ENCODE peak calls at places on chromosomes 1 and 21, in ten cellular contexts. O is A549, Z is transverse colon, J is progenitor cell of endocrine pancreas, A is MM.1S, W is foreskin keratinocyte, G is fibroblast of the aortic adventitia, R is GM12865, Q is neural progenitor cell, X is epithelial cell of esophagus. T is an unnamed sample.

GRCh38 chr1:48619529-48619928 is 147.5 kb upstream of the SPATA6 start:
- DNase-seq in O (peak), Z (no peak), J (no peak), A (no peak), W (peak), G (peak), R (no peak), Q (peak), X (peak), T (no peak)

GRCh38 chr1:118119111-118119510 is 65.9 kb downstream of the SPAG17 start:
- DNase-seq in O (no peak), Z (no peak), J (no peak), A (no peak), W (no peak), G (no peak), R (no peak), Q (no peak), X (no peak), T (no peak)

GRCh38 chr1:24748191-24749121 is 3.2 kb downstream of the CLIC4 start:
- DNase-seq in O (no peak), Z (no peak), J (no peak), A (peak), W (no peak), G (peak), R (peak), Q (no peak), X (no peak), T (no peak)

GRCh38 chr21:41566500-41567014 is 58.6 kb upstream of the TMPRSS2 start:
- DNase-seq in O (no peak), Z (peak), J (no peak), A (no peak), W (no peak), G (no peak), R (no peak), Q (no peak), X (no peak), T (peak)

GRCh38 chr1:156489935-156490293 is 10.7 kb downstream of the MEF2D start:
- DNase-seq in O (no peak), Z (no peak), J (no peak), A (no peak), W (no peak), G (no peak), R (no peak), Q (no peak), X (no peak), T (no peak)

GRCh38 chr21:17003763-17004373 is 509.0 kb upstream of the CXADR start:
- DNase-seq in O (no peak), Z (no peak), J (no peak), A (peak), W (peak), G (peak), R (no peak), Q (no peak), X (peak), T (peak)

GRCh38 chr1:204660509-204660908 is 25.0 kb downstream of the LRRN2 start:
- DNase-seq in O (no peak), Z (no peak), J (no peak), A (no peak), W (no peak), G (peak), R (peak), Q (no peak), X (no peak), T (peak)

GRCh38 chr1:239733995-239734394 is 347.6 kb downstream of the CHRM3 start:
- DNase-seq in O (no peak), Z (no peak), J (no peak), A (no peak), W (no peak), G (no peak), R (no peak), Q (no peak), X (no peak), T (no peak)

DNA sequence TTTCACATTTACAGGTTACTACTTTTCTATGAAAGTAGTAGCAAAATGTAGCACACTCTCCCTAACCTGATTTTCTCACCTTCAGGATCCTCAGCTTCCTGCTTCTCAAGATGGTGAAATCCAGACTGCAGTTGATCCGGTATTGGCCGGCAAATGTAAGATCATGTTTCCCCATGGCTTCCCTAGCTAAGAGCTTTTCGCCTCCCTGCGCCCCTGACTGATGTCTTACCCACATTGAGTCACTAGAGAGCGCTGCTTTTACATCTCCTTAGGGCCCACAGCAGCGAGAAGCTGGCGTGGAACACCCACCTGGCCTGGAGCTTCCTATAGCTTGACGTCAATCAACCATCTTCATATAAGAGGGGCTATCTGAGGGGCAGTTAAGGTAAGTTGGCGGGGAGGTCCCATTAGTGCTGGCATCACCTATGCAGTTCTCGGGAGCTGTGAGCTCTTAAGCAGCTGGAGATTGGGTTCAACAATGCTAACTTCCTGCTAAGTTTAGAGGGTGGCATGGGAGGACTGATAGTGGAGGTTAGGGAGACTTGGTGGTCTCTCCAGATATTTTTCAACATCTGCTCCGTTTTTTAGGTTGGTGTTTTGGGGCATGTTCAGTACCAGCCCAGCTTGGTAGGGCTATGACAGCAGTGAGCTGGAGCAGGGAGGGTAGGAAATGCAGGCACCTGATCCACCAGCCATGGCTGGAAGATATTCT is 5.5 kb downstream of the PTPN7 start:
- DNase-seq in O (peak), Z (peak), J (peak), A (peak), W (peak), G (peak), R (peak), Q (peak), X (peak), T (peak)
- TF ChIP-seq CTCF in O (peak), Z (peak), J (peak), A (peak), W (peak), G (peak), R (peak), Q (peak), X (peak), T (peak)

GRCh38 chr1:42035205-42035829 is 116.6 kb upstream of the HIVEP3 start:
- DNase-seq in O (peak), Z (no peak), J (no peak), A (peak), W (no peak), G (peak), R (no peak), Q (peak), X (peak), T (peak)
- TF ChIP-seq CTCF in O (peak), Z (no peak), J (peak), A (peak), W (peak), G (peak), R (peak), Q (peak), X (no peak), T (peak)

DNA sequence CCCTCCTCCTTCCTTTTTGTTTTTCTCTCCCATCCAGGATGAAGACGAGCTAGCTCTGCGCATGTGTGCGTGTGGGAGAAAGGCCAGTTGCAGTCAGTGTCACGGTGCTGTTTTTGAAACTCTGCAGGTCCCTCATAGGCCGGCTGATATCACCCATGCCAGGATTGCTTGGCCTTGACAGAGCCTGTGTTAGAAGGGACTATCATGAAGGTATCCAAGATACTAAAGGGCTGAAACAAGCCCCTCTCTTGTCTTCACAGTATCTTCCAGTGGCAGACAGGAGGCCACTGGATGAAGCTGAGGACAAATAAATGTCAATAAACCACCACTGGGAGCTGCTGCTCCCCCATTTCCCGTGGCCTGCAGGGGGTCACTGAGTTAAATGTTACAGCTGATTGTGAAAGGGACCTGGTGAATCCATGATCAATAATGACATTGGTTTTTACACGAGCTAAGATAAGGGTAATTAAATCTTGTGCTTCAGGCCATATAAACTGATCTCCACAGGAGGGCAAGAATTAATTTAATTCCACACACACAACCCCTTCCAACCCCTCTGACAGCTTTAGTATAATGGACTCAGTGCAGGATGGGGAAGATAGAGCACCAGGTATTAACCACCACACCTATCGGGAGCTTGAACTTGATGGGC is 64.6 kb upstream of the TARBP1 start:
- DNase-seq in O (no peak), Z (peak), J (no peak), A (no peak), W (no peak), G (no peak), R (no peak), Q (no peak), X (no peak), T (peak)
- TF ChIP-seq CTCF in O (no peak), Z (peak), J (no peak), A (no peak), W (no peak), G (no peak), R (no peak), Q (no peak), X (no peak), T (no peak)

GRCh38 chr1:3455630-3456448 is 1.4 kb downstream of the ARHGEF16 start:
- DNase-seq in O (no peak), Z (no peak), J (no peak), A (no peak), W (no peak), G (no peak), R (no peak), Q (no peak), X (no peak), T (no peak)

GRCh38 chr1:3454811-3455618 is 550 bp downstream of the ARHGEF16 start:
- DNase-seq in O (no peak), Z (peak), J (peak), A (no peak), W (no peak), G (no peak), R (no peak), Q (peak), X (no peak), T (no peak)

GRCh38 chr1:3453203-3453761 is 1.2 kb upstream of the ARHGEF16 start:
- DNase-seq in O (peak), Z (peak), J (peak), A (peak), W (peak), G (peak), R (peak), Q (peak), X (peak), T (peak)

GRCh38 chr1:3452866-3453175 is 1.6 kb upstream of the ARHGEF16 start:
- DNase-seq in O (no peak), Z (no peak), J (no peak), A (no peak), W (no peak), G (no peak), R (no peak), Q (no peak), X (no peak), T (no peak)

GRCh38 chr1:3453891-3454810 is at the start of gene ARHGEF16:
- DNase-seq in O (peak), Z (peak), J (peak), A (peak), W (peak), G (peak), R (no peak), Q (peak), X (peak), T (peak)
- TF ChIP-seq CTCF in O (peak), Z (peak), J (peak), A (peak), W (peak), G (peak), R (no peak), Q (peak), X (peak), T (peak)

GRCh38 chr1:17755120-17755519 is at the start of gene ACTL8:
- DNase-seq in O (no peak), Z (no peak), J (no peak), A (no peak), W (no peak), G (no peak), R (peak), Q (no peak), X (no peak), T (no peak)
- TF ChIP-seq CTCF in O (no peak), Z (no peak), J (peak), A (peak), W (peak), G (peak), R (peak), Q (peak), X (no peak), T (peak)

GRCh38 chr1:168786476-168787330 is 57.7 kb upstream of the DPT start:
- DNase-seq in O (no peak), Z (no peak), J (no peak), A (no peak), W (no peak), G (no peak), R (no peak), Q (no peak), X (no peak), T (no peak)

GRCh38 chr1:168794057-168794456 is 65.1 kb upstream of the DPT start:
- DNase-seq in O (no peak), Z (no peak), J (no peak), A (no peak), W (no peak), G (no peak), R (no peak), Q (no peak), X (peak), T (no peak)

GRCh38 chr1:168792142-168792541 is 63.1 kb upstream of the DPT start:
- DNase-seq in O (no peak), Z (no peak), J (no peak), A (no peak), W (no peak), G (no peak), R (peak), Q (no peak), X (no peak), T (no peak)

GRCh38 chr1:168788262-168788661 is 59.3 kb upstream of the DPT start:
- DNase-seq in O (no peak), Z (no peak), J (no peak), A (no peak), W (no peak), G (no peak), R (no peak), Q (no peak), X (no peak), T (no peak)

GRCh38 chr1:168789501-168789900 is 60.5 kb upstream of the DPT start:
- DNase-seq in O (no peak), Z (no peak), J (no peak), A (no peak), W (no peak), G (no peak), R (no peak), Q (no peak), X (no peak), T (no peak)
- TF ChIP-seq CTCF in O (no peak), Z (no peak), J (no peak), A (no peak), W (peak), G (peak), R (no peak), Q (no peak), X (no peak), T (no peak)

DNA sequence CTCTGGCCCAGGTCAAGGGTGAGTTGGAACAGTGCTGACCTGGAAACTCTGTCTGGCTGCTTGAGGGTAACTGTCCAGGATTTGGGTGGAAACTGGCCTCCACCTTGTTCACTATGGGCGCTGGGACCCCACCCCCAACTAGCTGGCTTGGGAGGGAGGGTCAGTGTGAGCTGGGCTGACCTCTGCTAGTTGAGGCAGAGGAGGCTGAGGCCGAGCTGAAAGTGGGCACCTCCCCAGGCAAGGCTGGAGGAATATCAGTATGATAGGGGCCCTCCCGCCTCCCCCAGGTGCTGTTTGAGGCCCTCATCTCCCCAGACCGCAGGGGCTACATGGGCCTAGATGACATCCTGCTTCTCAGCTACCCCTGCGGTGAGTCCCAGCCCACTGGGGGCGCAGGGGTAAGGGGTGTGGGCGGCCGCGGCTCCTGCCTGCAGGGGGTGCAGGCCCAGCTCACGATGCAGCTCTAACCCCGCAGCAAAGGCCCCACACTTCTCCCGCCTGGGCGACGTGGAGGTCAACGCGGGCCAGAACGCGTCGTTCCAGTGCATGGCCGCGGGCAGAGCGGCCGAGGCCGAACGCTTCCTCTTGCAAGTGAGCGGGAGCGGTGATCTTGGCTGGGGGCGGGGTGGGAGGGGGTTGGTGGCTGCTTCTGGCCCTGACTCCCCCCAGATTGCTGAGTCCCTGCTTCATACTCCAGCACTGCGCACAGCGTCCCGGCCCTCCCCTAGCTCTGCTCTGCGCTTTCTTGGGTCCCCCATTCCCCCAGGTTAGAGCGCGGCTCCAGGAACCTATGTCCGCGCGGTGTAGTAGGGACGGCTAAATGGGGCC is 22.9 kb downstream of the PTPRU start:
- DNase-seq in O (no peak), Z (no peak), J (no peak), A (no peak), W (no peak), G (no peak), R (no peak), Q (peak), X (no peak), T (no peak)
- TF ChIP-seq CTCF in O (no peak), Z (no peak), J (no peak), A (no peak), W (no peak), G (no peak), R (no peak), Q (no peak), X (no peak), T (no peak)

GRCh38 chr1:178192686-178193085 is 98.8 kb downstream of the RASAL2 start:
- DNase-seq in O (peak), Z (peak), J (no peak), A (no peak), W (peak), G (peak), R (no peak), Q (no peak), X (peak), T (peak)

GRCh38 chr1:178188306-178188705 is 94.4 kb downstream of the RASAL2 start:
- DNase-seq in O (no peak), Z (no peak), J (no peak), A (no peak), W (no peak), G (no peak), R (no peak), Q (no peak), X (no peak), T (no peak)

GRCh38 chr1:178189814-178190213 is 95.9 kb downstream of the RASAL2 start:
- DNase-seq in O (peak), Z (no peak), J (no peak), A (peak), W (no peak), G (peak), R (peak), Q (peak), X (peak), T (peak)
- TF ChIP-seq CTCF in O (peak), Z (peak), J (peak), A (peak), W (peak), G (peak), R (peak), Q (peak), X (peak), T (peak)

DNA sequence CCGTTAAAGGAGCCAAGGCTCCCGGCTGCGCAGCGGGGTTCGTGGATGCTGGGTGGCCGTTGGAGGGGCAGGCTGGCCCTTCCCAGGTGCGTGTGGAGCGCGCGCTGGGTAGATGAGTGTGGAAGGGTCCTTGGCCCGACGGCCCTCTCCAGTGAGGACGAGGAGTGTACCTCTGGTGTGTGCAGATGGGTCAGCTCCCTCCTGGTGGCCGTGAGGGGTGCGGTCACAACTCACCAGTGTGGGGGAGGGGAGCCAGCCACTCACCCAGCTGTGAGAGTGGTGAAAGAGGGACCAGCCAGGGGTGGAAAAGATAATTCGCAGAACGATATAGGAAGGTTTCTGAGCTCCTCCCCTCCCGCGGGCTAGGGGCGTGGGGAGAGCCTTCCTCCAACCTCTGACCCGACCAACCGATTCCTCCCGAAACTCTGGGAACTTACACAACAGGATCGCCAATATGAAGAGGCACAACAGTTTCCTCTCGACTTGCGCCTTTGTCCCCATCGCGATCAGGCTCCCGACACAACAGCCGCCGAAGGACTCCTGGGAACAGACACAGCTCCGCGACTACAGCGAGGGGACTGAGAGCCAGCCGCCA is at the start of gene F11R:
- DNase-seq in O (peak), Z (peak), J (peak), A (peak), W (peak), G (no peak), R (peak), Q (peak), X (peak), T (peak)
- TF ChIP-seq CTCF in O (no peak), Z (peak), J (peak), A (peak), W (no peak), G (no peak), R (peak), Q (peak), X (peak), T (peak)

DNA sequence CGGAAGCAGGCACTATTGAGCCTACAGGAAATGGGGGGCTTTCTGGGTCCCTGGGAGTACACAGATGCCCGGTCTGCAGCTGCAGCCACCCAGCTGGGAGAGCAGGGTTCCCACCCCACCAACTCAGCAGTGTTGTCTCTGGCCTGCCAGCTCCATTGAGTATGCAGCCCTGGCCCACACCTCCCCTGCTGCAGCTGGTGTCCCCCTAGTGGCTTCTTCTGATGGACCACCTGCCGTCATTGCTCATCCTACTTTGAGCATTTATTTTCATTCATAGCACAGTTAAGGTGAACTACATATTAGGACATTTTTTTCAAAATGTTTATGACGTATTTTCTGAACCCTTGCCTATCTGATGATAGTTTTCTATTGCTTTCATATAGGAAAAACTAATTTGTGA is 189.8 kb upstream of the LYPLAL1 start:
- DNase-seq in O (no peak), Z (no peak), J (no peak), A (no peak), W (no peak), G (no peak), R (peak), Q (peak), X (no peak), T (no peak)
- TF ChIP-seq CTCF in O (peak), Z (no peak), J (peak), A (peak), W (peak), G (no peak), R (peak), Q (peak), X (no peak), T (peak)